ENCODE peak calls at places on chromosomes 2 and 18, in nine cellular contexts. Z is right atrium auricular region, D is PC-3, C is adipocyte, W is transverse colon, V is uterus, K is SK-N-MC, J is cardiac muscle cell, P is kidney epithelial cell. U is an unnamed sample.

GRCh38 chr18:26802330-26803200 is 62.9 kb downstream of the AQP4 start:
- DNase-seq in Z (no peak), D (peak; percentile 6), C (no peak), W (no peak), V (no peak), K (no peak), J (no peak), P (no peak), U (no peak)

GRCh38 chr18:50819027-50819726 is 639 bp downstream of the MRO start:
- DNase-seq in Z (no peak), D (peak; percentile 13), C (peak; percentile 29), W (peak; percentile 59), V (no peak), K (no peak), J (peak; percentile 49), P (no peak), U (no peak)

GRCh38 chr2:218169757-218170546 is 3.2 kb upstream of the CXCR1 start:
- DNase-seq in Z (no peak), D (no peak), C (no peak), W (no peak), V (no peak), K (no peak), J (no peak), P (no peak), U (no peak)

GRCh38 chr18:57744211-57744694 is 58.9 kb downstream of the ATP8B1 start:
- DNase-seq in Z (no peak), D (peak; percentile 64), C (peak; percentile 68), W (no peak), V (no peak), K (no peak), J (no peak), P (no peak), U (no peak)

GRCh38 chr2:17445744-17446143 is 72.5 kb downstream of the RAD51AP2 start:
- DNase-seq in Z (no peak), D (no peak), C (no peak), W (no peak), V (no peak), K (no peak), J (no peak), P (no peak), U (no peak)

GRCh38 chr2:34162236-34162635 is 563.1 kb upstream of the FAM98A start:
- DNase-seq in Z (no peak), D (peak; percentile 48), C (no peak), W (no peak), V (no peak), K (no peak), J (no peak), P (no peak), U (no peak)

GRCh38 chr18:41038071-41038470 is 917.0 kb upstream of the PIK3C3 start:
- DNase-seq in Z (no peak), D (peak; percentile 6), C (peak; percentile 22), W (no peak), V (no peak), K (no peak), J (no peak), P (no peak), U (no peak)

GRCh38 chr2:158269143-158269542 is 167.5 kb downstream of the UPP2 start:
- DNase-seq in Z (no peak), D (no peak), C (no peak), W (no peak), V (no peak), K (no peak), J (no peak), P (no peak), U (no peak)

GRCh38 chr2:122643725-122644329 is 888.4 kb downstream of the TSN start:
- DNase-seq in Z (no peak), D (peak; percentile 97), C (peak; percentile 0), W (no peak), V (no peak), K (peak; percentile 28), J (no peak), P (peak; percentile 59), U (no peak)

GRCh38 chr2:216721141-216721540 is 25.8 kb upstream of the IGFBP5 start:
- DNase-seq in Z (no peak), D (no peak), C (no peak), W (no peak), V (no peak), K (no peak), J (no peak), P (no peak), U (no peak)

GRCh38 chr18:48961547-48961946 is 10.8 kb upstream of the SMAD7 start:
- DNase-seq in Z (no peak), D (no peak), C (no peak), W (no peak), V (no peak), K (no peak), J (no peak), P (no peak), U (no peak)

GRCh38 chr2:3465844-3466481 is 53.4 kb downstream of the ADI1 start:
- DNase-seq in Z (no peak), D (peak; percentile 66), C (peak; percentile 94), W (no peak), V (no peak), K (no peak), J (no peak), P (peak; percentile 58), U (no peak)

GRCh38 chr2:85839461-85839860 is 49.3 kb downstream of the ST3GAL5 start:
- DNase-seq in Z (peak; percentile 48), D (no peak), C (no peak), W (no peak), V (no peak), K (no peak), J (no peak), P (no peak), U (no peak)
- H3K36me3 ChIP-seq in Z (no peaks in the 10 kb centered on the region), D (no peaks in the 10 kb centered on the region), C (peaks cover 38% of the 10 kb centered on the region), W (no peaks in the 10 kb centered on the region), V (no peaks in the 10 kb centered on the region), K (no peaks in the 10 kb centered on the region), J (no peaks in the 10 kb centered on the region), P (no peaks in the 10 kb centered on the region), U (peaks cover 26% of the 10 kb centered on the region)

DNA sequence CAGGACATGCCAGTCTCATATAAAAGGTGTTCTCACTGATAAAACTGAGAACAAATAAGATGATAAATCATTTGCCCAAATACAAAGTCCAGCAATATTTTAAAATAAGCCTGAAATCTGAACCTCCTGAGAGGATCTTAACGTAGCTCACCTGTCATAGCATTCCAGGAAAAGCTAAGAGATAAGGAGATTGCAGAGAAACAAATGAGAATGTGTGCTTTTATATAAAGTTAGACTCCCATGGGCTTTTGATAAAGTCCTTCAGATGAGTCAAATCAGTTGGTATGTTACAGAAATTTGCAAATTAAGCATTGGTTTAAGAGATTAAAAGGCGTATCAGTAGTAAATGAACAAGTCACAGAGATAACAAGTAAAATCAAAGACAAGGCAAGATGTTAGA is 452.9 kb upstream of the CHAC2 start:
- DNase-seq in Z (no peak), D (peak; percentile 46), C (no peak), W (no peak), V (no peak), K (no peak), J (no peak), P (no peak), U (no peak)
- H3K36me3 ChIP-seq in Z (no peaks in the 10 kb centered on the region), D (no peaks in the 10 kb centered on the region), C (no peaks in the 10 kb centered on the region), W (no peaks in the 10 kb centered on the region), V (no peaks in the 10 kb centered on the region), K (no peaks in the 10 kb centered on the region), J (no peaks in the 10 kb centered on the region), P (no peaks in the 10 kb centered on the region), U (no peaks in the 10 kb centered on the region)

DNA sequence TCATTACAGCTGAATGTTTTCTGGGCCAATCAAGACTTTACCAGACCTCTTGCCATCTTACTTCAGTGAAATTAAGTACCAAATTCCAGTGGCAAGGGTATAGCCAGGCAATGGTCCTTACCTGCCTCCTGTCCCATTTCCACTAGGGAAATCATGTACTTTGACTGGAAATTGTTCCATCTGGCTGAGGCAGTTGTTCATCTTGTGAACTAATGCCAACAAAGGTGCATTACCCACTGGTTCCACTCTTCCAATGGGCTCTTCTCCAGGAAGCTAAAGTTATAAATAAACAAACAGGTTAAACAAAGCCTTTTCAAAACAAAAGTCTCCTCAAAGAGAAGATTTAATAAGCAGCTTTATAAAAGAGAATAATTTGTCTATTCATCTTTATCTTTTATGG is 80.7 kb upstream of the DNER start:
- DNase-seq in Z (no peak), D (peak; percentile 29), C (no peak), W (no peak), V (no peak), K (no peak), J (no peak), P (no peak), U (no peak)
- H3K36me3 ChIP-seq in Z (peaks cover 88% of the 10 kb centered on the region), D (peaks cover 68% of the 10 kb centered on the region), C (peaks cover 95% of the 10 kb centered on the region), W (peaks cover 5% of the 10 kb centered on the region), V (no peaks in the 10 kb centered on the region), K (peaks cover 94% of the 10 kb centered on the region), J (peaks cover 90% of the 10 kb centered on the region), P (peaks cover 3% of the 10 kb centered on the region), U (peaks cover 65% of the 10 kb centered on the region)

DNA sequence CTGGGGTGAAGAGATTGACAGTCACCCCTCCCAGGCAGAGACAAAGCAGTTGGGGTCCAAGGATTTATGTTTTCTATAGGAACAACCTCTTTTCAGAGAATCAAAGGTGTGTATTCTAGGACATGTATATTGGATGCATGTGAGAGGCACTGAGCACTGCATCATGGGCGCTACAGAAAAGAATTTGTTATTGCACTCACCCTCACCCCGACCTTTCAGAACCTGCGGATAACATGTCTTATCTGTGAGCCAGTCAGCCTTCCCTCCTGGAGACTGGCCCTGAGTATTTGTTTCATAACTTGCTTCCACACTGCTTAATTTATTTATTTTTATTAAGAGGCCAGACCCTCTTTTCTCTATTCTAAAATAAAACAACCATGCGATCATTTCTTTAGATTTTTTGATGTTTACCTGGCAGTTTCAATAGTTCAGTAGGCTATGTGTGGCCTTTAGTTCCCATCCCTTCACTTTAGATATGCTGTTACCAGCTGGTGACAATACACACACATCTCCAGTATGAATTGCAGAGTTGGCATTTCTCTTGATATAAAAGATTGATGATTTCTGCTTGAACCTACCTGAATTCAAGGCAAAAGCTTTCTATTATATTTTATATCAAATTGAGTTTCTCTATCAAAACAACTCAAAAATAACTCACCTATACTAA is 29.8 kb downstream of the FABP1 start:
- DNase-seq in Z (no peak), D (no peak), C (no peak), W (no peak), V (no peak), K (no peak), J (peak; percentile 26), P (no peak), U (no peak)
- H3K36me3 ChIP-seq in Z (peaks cover 62% of the 10 kb centered on the region), D (no peaks in the 10 kb centered on the region), C (no peaks in the 10 kb centered on the region), W (no peaks in the 10 kb centered on the region), V (no peaks in the 10 kb centered on the region), K (no peaks in the 10 kb centered on the region), J (peaks cover 51% of the 10 kb centered on the region), P (no peaks in the 10 kb centered on the region), U (no peaks in the 10 kb centered on the region)

DNA sequence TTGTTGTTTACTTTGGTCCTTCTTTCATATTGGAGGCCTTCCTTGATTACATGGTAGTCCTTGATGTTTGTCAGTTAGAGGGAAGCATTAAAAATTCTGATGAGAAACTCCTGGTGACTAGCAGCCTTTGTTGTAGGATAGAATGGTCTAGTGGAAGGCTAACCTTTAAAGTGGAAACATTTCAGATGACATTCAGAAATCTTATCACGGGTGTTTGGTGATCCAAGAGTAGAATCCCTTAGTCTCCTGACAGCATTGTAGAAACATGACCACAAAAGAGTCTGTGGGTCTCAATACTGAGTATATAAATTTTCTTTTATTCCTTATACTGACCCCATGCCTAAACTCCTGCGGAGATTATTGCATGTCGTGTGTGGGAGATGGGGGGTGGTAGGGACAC is 13.4 kb downstream of the MARCHF7 start:
- DNase-seq in Z (no peak), D (no peak), C (no peak), W (no peak), V (no peak), K (no peak), J (no peak), P (no peak), U (no peak)
- H3K36me3 ChIP-seq in Z (peaks cover 2% of the 10 kb centered on the region), D (peaks cover 49% of the 10 kb centered on the region), C (peaks cover 25% of the 10 kb centered on the region), W (no peaks in the 10 kb centered on the region), V (no peaks in the 10 kb centered on the region), K (peaks cover 96% of the 10 kb centered on the region), J (peaks cover 10% of the 10 kb centered on the region), P (no peaks in the 10 kb centered on the region), U (peaks cover 7% of the 10 kb centered on the region)

U was measured in CD8-positive, alpha-beta memory T cell.